ENCODE peak calls at places on chromosomes 11 and 22, in six cellular contexts. W, V, P, Y, I and M are unnamed samples.
A peak's percentile ranks its signal among the peaks of the same experiment; 100 is the strongest.

GRCh38 chr22:20106849-20107237 is 9.1 kb upstream of the RANBP1 start:
- DNase-seq in Y (no peak), P (no peak), V (no peak), I (no peak), W (no peak), M (no peak)

GRCh38 chr11:115256326-115257197 is 247.7 kb downstream of the CADM1 start:
- DNase-seq in Y (no peak), I (no peak), V (no peak), P (no peak), W (no peak), M (no peak)

GRCh38 chr11:17794981-17795380 is 60.4 kb downstream of the KCNC1 start:
- DNase-seq in W (no peak), Y (no peak), I (no peak), P (no peak), V (no peak), M (no peak)

GRCh38 chr11:107669156-107669740 is 42.6 kb downstream of the SLN start:
- DNase-seq in I (no peak), W (no peak), V (no peak), P (no peak), Y (no peak), M (no peak)

GRCh38 chr11:74677131-74677530 is 54.1 kb downstream of the CHRDL2 start:
- DNase-seq in P (no peak), W (no peak), I (no peak), Y (no peak), V (peak; percentile 2), M (no peak)

GRCh38 chr11:1088927-1089737 is 14.5 kb downstream of the MUC2 start:
- DNase-seq in P (no peak), V (no peak), Y (no peak), W (no peak), I (no peak), M (no peak)

GRCh38 chr22:35401863-35402262 is 1.9 kb downstream of the MCM5 start:
- DNase-seq in Y (no peak), I (no peak), V (no peak), W (no peak), P (no peak), M (no peak)

GRCh38 chr11:129694538-129694937 is 121.1 kb upstream of the TMEM45B start:
- DNase-seq in P (peak; percentile 49), I (no peak), W (no peak), V (peak; percentile 18), Y (no peak), M (no peak)

GRCh38 chr11:21921151-21921550 is 271.7 kb upstream of the ANO5 start:
- DNase-seq in P (no peak), I (no peak), V (no peak), Y (no peak), W (no peak), M (peak; percentile 31)

GRCh38 chr11:91795139-91795887 is 429.3 kb upstream of the FAT3 start:
- DNase-seq in Y (no peak), W (no peak), I (no peak), P (no peak), V (no peak), M (no peak)

GRCh38 chr11:77069969-77070582 is 3.3 kb downstream of the CAPN5 start:
- DNase-seq in V (no peak), P (no peak), Y (no peak), I (no peak), W (no peak), M (no peak)

GRCh38 chr11:11998091-11998781 is 10.2 kb downstream of the DKK3 start:
- DNase-seq in V (no peak), W (no peak), Y (no peak), P (no peak), I (peak; percentile 86), M (no peak)

GRCh38 chr11:4032097-4032496 is 62.5 kb upstream of the RRM1 start:
- DNase-seq in W (no peak), V (no peak), P (no peak), I (no peak), Y (no peak), M (no peak)

GRCh38 chr11:116035972-116036371 is 531.8 kb upstream of the CADM1 start:
- DNase-seq in Y (no peak), I (no peak), P (no peak), W (no peak), V (no peak), M (no peak)

GRCh38 chr22:30871391-30872281 is 96.9 kb downstream of the MORC2 start:
- DNase-seq in W (no peak), P (no peak), V (no peak), I (no peak), Y (no peak), M (no peak)

GRCh38 chr11:95451682-95452081 is 220.7 kb upstream of the SESN3 start:
- DNase-seq in V (no peak), I (peak; percentile 91), Y (no peak), W (no peak), P (no peak), M (no peak)

GRCh38 chr11:1335264-1335810 is 25.9 kb upstream of the TOLLIP start:
- DNase-seq in V (no peak), Y (no peak), I (no peak), P (no peak), W (no peak), M (no peak)

GRCh38 chr11:114075891-114076441 is 16.5 kb downstream of the ZBTB16 start:
- DNase-seq in P (no peak), Y (peak; percentile 42), I (no peak), W (no peak), V (peak; percentile 64), M (peak; percentile 32)

GRCh38 chr11:123197711-123198110 is 2.7 kb upstream of the CLMP start:
- DNase-seq in W (no peak), I (peak; percentile 93), P (no peak), Y (no peak), V (no peak), M (no peak)

GRCh38 chr22:44088976-44089570 is 65.0 kb downstream of the PARVB start:
- DNase-seq in W (no peak), I (peak; percentile 78), Y (no peak), V (no peak), P (no peak), M (no peak)

GRCh38 chr22:36659762-36660509 is 43.6 kb downstream of the CACNG2 start:
- DNase-seq in Y (peak; percentile 33), P (peak; percentile 87), W (peak; percentile 96), V (peak; percentile 56), I (peak; percentile 88), M (no peak)

GRCh38 chr11:2824851-2825250 is 60.7 kb downstream of the CDKN1C start:
- DNase-seq in I (no peak), P (no peak), W (peak; percentile 55), Y (no peak), V (no peak), M (no peak)

GRCh38 chr22:21626073-21626734 is 3.6 kb downstream of the YDJC start:
- DNase-seq in I (no peak), W (no peak), Y (no peak), V (no peak), P (no peak), M (no peak)

GRCh38 chr11:132895340-132895739 is 637.0 kb downstream of the OPCML start:
- DNase-seq in W (no peak), Y (no peak), V (no peak), P (no peak), I (peak; percentile 86), M (no peak)

GRCh38 chr11:30617762-30618161 is 31.6 kb upstream of the MPPED2 start:
- DNase-seq in I (no peak), Y (no peak), V (no peak), W (no peak), P (peak; percentile 10), M (no peak)

GRCh38 chr22:39457047-39457545 is 284 bp downstream of the MGAT3 start:
- DNase-seq in W (no peak), V (no peak), Y (no peak), I (no peak), P (no peak), M (no peak)